ENCODE peak calls at places on chromosomes 6 and 20, in five cellular contexts. S is HTR-8/SVneo; Y is CD8-positive, alpha-beta T cell; V is activated T-cell treated with anti-CD3 and anti-CD28 coated beads for 24 hours; J is stimulated activated CD4-positive, alpha-beta T cell treated with anti-CD3 and anti-CD28 coated beads, Interleukin-2, amount 100 ng/mL, for 24 hours. F is an unnamed sample.

GRCh38 chr20:33673411-33674293 is 576 bp downstream of the NECAB3 start:
- DNase-seq in S (no peak), Y (no peak), V (no peak), J (no peak), F (no peak)

GRCh38 chr20:33650753-33651561 is 11.2 kb upstream of the C20orf144 start:
- DNase-seq in S (no peak), Y (no peak), V (no peak), J (no peak), F (no peak)

GRCh38 chr6:122730775-122731386 is 48.6 kb upstream of the FABP7 start:
- DNase-seq in S (peak; percentile 22), Y (no peak), V (no peak), J (no peak), F (peak; percentile 36)

GRCh38 chr6:155384343-155384742 is 70.1 kb upstream of the TFB1M start:
- DNase-seq in S (no peak), Y (no peak), V (no peak), J (no peak), F (no peak)

GRCh38 chr20:41078329-41078728 is 49.7 kb downstream of the TOP1 start:
- DNase-seq in S (peak; percentile 91), Y (no peak), V (no peak), J (no peak), F (peak; percentile 14)

GRCh38 chr6:4180653-4181255 is 45.4 kb upstream of the ECI2 start:
- DNase-seq in S (no peak), Y (no peak), V (no peak), J (no peak), F (no peak)

GRCh38 chr6:29764422-29765196 is 41.4 kb downstream of the HLA-F start:
- DNase-seq in S (no peak), Y (no peak), V (no peak), J (no peak), F (no peak)

GRCh38 chr20:20143165-20143564 is 90.8 kb downstream of the CFAP61 start:
- DNase-seq in S (no peak), Y (no peak), V (no peak), J (no peak), F (no peak)

GRCh38 chr6:134663800-134664535 is 285.9 kb downstream of the ALDH8A1 start:
- DNase-seq in S (no peak), Y (no peak), V (no peak), J (no peak), F (no peak)

GRCh38 chr6:95543798-95544197 is 33.5 kb upstream of the MANEA start:
- DNase-seq in S (no peak), Y (no peak), V (no peak), J (no peak), F (no peak)

GRCh38 chr20:672975-673604 is 2.5 kb downstream of the SCRT2 start:
- DNase-seq in S (no peak), Y (no peak), V (no peak), J (no peak), F (no peak)

GRCh38 chr20:52676282-52676995 is 295.7 kb upstream of the TSHZ2 start:
- DNase-seq in S (no peak), Y (no peak), V (no peak), J (no peak), F (no peak)

GRCh38 chr20:23926941-23927872 is 47.7 kb upstream of the CST5 start:
- DNase-seq in S (no peak), Y (no peak), V (no peak), J (no peak), F (no peak)

F was measured in foreskin melanocyte.